ENCODE peak calls at places on chromosome 5, in six cellular contexts. One of them, this sample, is unnamed.
A peak's percentile ranks its signal among the peaks of the same experiment; 100 is the strongest.

GRCh38 chr5:157607371-157608161 is 32.0 kb upstream of the ADAM19 start:
- DNase-seq in GM06990: peak; percentile 31
- DNase-seq in A549: peak; percentile 55
- DNase-seq in cerebellar cortex: no peak
- DNase-seq in GM12891: no peak
- DNase-seq in SK-N-DZ: no peak
- DNase-seq in this sample: no peak

GRCh38 chr5:154092356-154092755 is 53.6 kb downstream of the MFAP3 start:
- DNase-seq in GM06990: no peak
- DNase-seq in A549: peak; percentile 30
- DNase-seq in cerebellar cortex: no peak
- DNase-seq in GM12891: no peak
- DNase-seq in SK-N-DZ: no peak
- DNase-seq in this sample: no peak

GRCh38 chr5:142246-142810 is 49.0 kb upstream of the LRRC14B start:
- DNase-seq in GM06990: no peak
- DNase-seq in A549: no peak
- DNase-seq in cerebellar cortex: no peak
- DNase-seq in GM12891: no peak
- DNase-seq in SK-N-DZ: no peak
- DNase-seq in this sample: no peak

GRCh38 chr5:10063997-10064396 is 185.7 kb downstream of the ATPSCKMT start:
- DNase-seq in GM06990: no peak
- DNase-seq in A549: no peak
- DNase-seq in cerebellar cortex: no peak
- DNase-seq in GM12891: no peak
- DNase-seq in SK-N-DZ: peak; percentile 29
- DNase-seq in this sample: no peak

GRCh38 chr5:168076561-168076991 is 214.9 kb upstream of the WWC1 start:
- DNase-seq in GM06990: no peak
- DNase-seq in A549: peak; percentile 36
- DNase-seq in cerebellar cortex: peak; percentile 46
- DNase-seq in GM12891: no peak
- DNase-seq in SK-N-DZ: peak; percentile 63
- DNase-seq in this sample: no peak

GRCh38 chr5:103744159-103744558 is 181.6 kb upstream of the NUDT12 start:
- DNase-seq in GM06990: no peak
- DNase-seq in A549: no peak
- DNase-seq in cerebellar cortex: no peak
- DNase-seq in GM12891: no peak
- DNase-seq in SK-N-DZ: no peak
- DNase-seq in this sample: no peak

GRCh38 chr5:59069438-59070079 is 486.7 kb downstream of the RAB3C start:
- DNase-seq in GM06990: no peak
- DNase-seq in A549: peak; percentile 96
- DNase-seq in cerebellar cortex: peak; percentile 78
- DNase-seq in GM12891: no peak
- DNase-seq in SK-N-DZ: no peak
- DNase-seq in this sample: peak; percentile 27

GRCh38 chr5:52757527-52757926 is 30.2 kb upstream of the ITGA1 start:
- DNase-seq in GM06990: no peak
- DNase-seq in A549: no peak
- DNase-seq in cerebellar cortex: no peak
- DNase-seq in GM12891: no peak
- DNase-seq in SK-N-DZ: no peak
- DNase-seq in this sample: no peak

GRCh38 chr5:177133845-177134652 is 476 bp downstream of the NSD1 start:
- DNase-seq in GM06990: peak; percentile 81
- DNase-seq in A549: peak; percentile 63
- DNase-seq in cerebellar cortex: peak; percentile 40
- DNase-seq in GM12891: no peak
- DNase-seq in SK-N-DZ: no peak
- DNase-seq in this sample: no peak

GRCh38 chr5:52760695-52761366 is 26.9 kb upstream of the ITGA1 start:
- DNase-seq in GM06990: no peak
- DNase-seq in A549: no peak
- DNase-seq in cerebellar cortex: no peak
- DNase-seq in GM12891: no peak
- DNase-seq in SK-N-DZ: no peak
- DNase-seq in this sample: no peak

GRCh38 chr5:10442581-10442980 is 902 bp downstream of the ROPN1L start:
- DNase-seq in GM06990: no peak
- DNase-seq in A549: no peak
- DNase-seq in cerebellar cortex: no peak
- DNase-seq in GM12891: no peak
- DNase-seq in SK-N-DZ: no peak
- DNase-seq in this sample: no peak

GRCh38 chr5:179461576-179461975 is 88.8 kb upstream of the RUFY1 start:
- DNase-seq in GM06990: no peak
- DNase-seq in A549: no peak
- DNase-seq in cerebellar cortex: no peak
- DNase-seq in GM12891: no peak
- DNase-seq in SK-N-DZ: no peak
- DNase-seq in this sample: no peak

GRCh38 chr5:172802585-172803176 is 31.4 kb upstream of the ERGIC1 start:
- DNase-seq in GM06990: no peak
- DNase-seq in A549: no peak
- DNase-seq in cerebellar cortex: no peak
- DNase-seq in GM12891: no peak
- DNase-seq in SK-N-DZ: no peak
- DNase-seq in this sample: no peak

GRCh38 chr5:172523146-172523745 is 68.9 kb upstream of the SH3PXD2B start:
- DNase-seq in GM06990: no peak
- DNase-seq in A549: no peak
- DNase-seq in cerebellar cortex: no peak
- DNase-seq in GM12891: no peak
- DNase-seq in SK-N-DZ: no peak
- DNase-seq in this sample: no peak

This sample was measured in glomerular endothelial cell.